ENCODE peak calls at places on chromosome X, in five cellular contexts. G, H, Q, T and J are unnamed samples. For H3K27me3, the result is how much of the 10 kb centered on the place peaks cover.

GRCh38 chrX:78650906-78651437 is 8.2 kb downstream of the RTL3 start:
- DNase-seq in H (no peak), Q (no peak), G (no peak), T (no peak), J (no peak)

GRCh38 chrX:103783971-103784370 is 7.3 kb downstream of the PLP1 start:
- DNase-seq in G (no peak), H (no peak), T (no peak), Q (peak), J (no peak)

GRCh38 chrX:40908857-40909475 is 173.6 kb upstream of the MED14 start:
- DNase-seq in H (no peak), T (no peak), Q (no peak), G (no peak), J (no peak)

GRCh38 chrX:31353095-31353494 is 281.3 kb upstream of the FTHL17 start:
- DNase-seq in Q (no peak), G (no peak), T (no peak), H (no peak), J (no peak)

GRCh38 chrX:72238721-72239475 is at the start of gene ERCC6L:
- DNase-seq in G (peak), H (peak), Q (peak), T (peak), J (peak)

GRCh38 chrX:16559206-16559619 is 90.7 kb upstream of the S100G start:
- DNase-seq in H (no peak), G (no peak), Q (no peak), T (no peak), J (no peak)

GRCh38 chrX:75784689-75785491 is at the start of gene MAGEE2:
- DNase-seq in H (no peak), Q (no peak), T (no peak), G (peak), J (no peak)

GRCh38 chrX:63764946-63765345 is 20.1 kb downstream of the ARHGEF9 start:
- DNase-seq in G (no peak), Q (no peak), T (no peak), H (no peak), J (no peak)

GRCh38 chrX:23386726-23387125 is 52.1 kb downstream of the PTCHD1 start:
- DNase-seq in Q (no peak), T (no peak), G (no peak), H (no peak), J (no peak)

GRCh38 chrX:19647159-19647558 is 131.9 kb upstream of the MAP3K15 start:
- DNase-seq in T (no peak), G (no peak), H (no peak), Q (no peak), J (no peak)

GRCh38 chrX:31314921-31315320 is 243.1 kb upstream of the FTHL17 start:
- DNase-seq in G (no peak), H (no peak), T (no peak), Q (no peak), J (no peak)

GRCh38 chrX:149124526-149125108 is 380.5 kb downstream of the IDS start:
- DNase-seq in G (no peak), H (no peak), T (no peak), Q (no peak), J (no peak)

GRCh38 chrX:13414006-13414647 is 94.3 kb upstream of the ATXN3L start:
- DNase-seq in T (no peak), G (no peak), Q (no peak), H (no peak), J (no peak)

GRCh38 chrX:81537723-81538122 is 335.8 kb downstream of the SH3BGRL start:
- DNase-seq in G (no peak), H (no peak), T (no peak), Q (no peak), J (no peak)

GRCh38 chrX:105313596-105313995 is 93.1 kb upstream of the TEX13A start:
- DNase-seq in H (no peak), G (no peak), T (no peak), Q (no peak), J (no peak)

GRCh38 chrX:119236599-119237525 is 777 bp downstream of the PGRMC1 start:
- DNase-seq in H (peak), G (peak), Q (peak), T (peak), J (peak)

GRCh38 chrX:39899876-39900787 is 197.6 kb downstream of the BCOR start:
- DNase-seq in H (no peak), T (no peak), G (no peak), Q (no peak), J (no peak)

DNA sequence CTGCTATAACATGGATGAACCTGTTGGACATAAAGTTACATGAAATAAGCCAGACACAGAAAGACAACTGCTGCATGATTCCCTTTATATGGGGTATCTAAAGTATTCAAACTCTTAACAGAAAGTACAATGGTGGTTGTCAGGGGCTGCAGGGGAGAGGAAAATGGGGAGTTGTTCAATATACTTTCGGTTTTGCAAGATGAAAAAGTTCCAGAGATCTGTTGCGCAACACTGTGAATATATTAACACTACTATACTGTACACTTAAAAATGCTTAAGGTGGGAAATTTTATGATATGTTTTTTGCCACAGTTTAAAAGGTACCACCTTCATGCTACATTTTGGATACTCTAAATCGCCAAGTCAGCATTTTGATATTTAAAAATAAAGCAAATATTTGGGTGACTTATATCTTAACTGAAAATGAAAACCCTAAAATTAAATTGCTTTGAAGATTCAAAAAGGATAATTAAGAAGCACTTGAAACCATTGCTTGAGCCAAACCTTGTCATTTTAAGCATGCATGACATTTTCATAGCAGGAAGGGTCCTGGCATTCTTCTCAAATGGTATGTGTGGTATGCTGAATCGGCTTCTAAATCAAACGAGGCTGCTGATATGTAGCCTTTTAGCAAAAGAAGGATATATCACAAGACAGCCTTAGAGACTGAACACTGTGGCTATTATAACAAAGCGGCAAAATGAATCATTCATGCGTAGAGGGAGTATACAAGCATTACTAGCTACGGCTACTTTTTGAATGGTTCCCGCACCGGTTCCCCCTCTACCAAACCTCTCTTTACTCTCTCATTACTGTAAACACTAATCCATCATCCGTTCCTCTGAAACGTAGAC is 607.1 kb upstream of the DIPK2B start:
- DNase-seq in H (no peak), G (no peak), Q (no peak), T (peak), J (no peak)
- H3K27ac ChIP-seq in H (no peak), G (peak), Q (peak), T (peak), J (peak)

GRCh38 chrX:153854702-153855101 is 24.4 kb upstream of the PDZD4 start:
- DNase-seq in H (no peak), T (no peak), Q (no peak), G (no peak), J (no peak)
- TF ChIP-seq CTCF in H (no peak), T (no peak), Q (no peak), G (no peak), J (no peak)

DNA sequence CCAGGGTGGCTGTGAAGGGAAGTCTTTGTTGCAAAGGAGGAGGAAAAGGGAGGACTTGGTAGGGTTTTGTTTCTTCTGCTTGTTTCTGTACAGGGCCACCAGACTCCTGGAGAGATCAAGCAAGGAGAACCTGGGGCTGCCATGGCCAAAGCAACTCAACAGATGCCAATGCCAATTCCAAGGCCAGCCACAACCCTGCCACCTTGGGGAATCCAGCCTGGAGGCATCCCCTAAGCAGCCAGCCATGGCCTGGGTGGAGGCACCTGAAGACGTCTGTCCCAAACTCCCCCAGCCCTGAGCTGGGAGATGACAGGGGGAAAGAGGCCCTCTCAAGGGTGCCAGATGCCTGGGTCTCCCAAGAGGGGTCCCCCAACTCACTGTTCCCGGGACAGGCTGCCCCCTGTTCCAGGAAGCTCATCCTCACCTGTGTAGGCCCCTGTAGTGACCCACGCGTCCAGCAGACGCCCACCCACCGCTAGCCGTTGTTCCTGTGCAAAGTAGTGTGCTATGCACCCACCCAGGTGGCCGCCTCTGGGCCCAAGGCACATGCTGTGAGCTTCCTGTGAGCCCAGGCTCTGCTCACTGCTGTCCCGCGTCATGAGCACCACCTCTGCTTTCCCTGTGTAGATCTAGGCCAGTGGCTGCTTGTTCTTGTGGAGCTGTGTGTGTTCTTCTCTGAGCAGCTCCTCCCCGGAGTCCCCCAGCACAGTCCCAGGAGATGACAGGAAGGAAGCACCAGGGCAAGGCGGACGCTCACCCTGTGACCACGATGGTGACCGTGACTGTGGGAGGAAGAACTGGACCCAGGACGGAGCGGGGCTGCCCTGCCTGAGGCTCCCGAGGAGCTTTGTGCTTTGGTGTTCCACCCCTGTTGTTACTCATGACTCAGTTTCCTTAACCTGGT is 3.2 kb downstream of the PNMA3 start:
- DNase-seq in Q (no peak), T (no peak), G (no peak), H (no peak), J (no peak)
- H3K27me3 ChIP-seq in Q (under half), T (under half), G (under half), H (under half), J (under half)

DNA sequence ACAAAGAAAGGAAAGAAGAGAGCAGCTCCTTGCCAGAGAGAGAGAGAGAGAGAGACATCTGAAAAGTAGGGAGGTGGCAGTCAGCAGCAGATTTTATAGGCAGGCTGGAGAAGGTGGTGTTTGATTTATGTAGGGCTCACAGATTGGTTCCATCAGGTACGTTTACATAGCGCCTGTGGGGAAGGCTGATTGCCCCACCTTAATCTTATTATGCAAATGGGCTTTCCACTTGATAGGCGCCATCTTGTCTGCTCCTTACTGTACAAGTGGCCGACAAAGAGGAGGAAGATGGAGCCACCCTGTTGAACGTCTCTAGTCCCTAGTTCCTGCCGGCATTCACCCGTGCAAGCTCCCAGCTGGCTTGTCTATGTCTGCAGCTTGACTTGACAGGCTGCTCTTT is 49.1 kb upstream of the DHRSX start:
- DNase-seq in H (no peak), G (no peak), T (no peak), Q (no peak), J (no peak)
- H3K27ac ChIP-seq in H (peak), G (no peak), T (no peak), Q (no peak), J (no peak)

GRCh38 chrX:153708415-153708814 is 15.8 kb downstream of the BCAP31 start:
- DNase-seq in T (peak), H (peak), G (peak), Q (peak), J (peak)
- TF ChIP-seq CTCF in T (peak), H (peak), G (no peak), Q (peak), J (no peak)

GRCh38 chrX:150913511-150913910 is 15.0 kb upstream of the CD99L2 start:
- DNase-seq in T (no peak), Q (no peak), G (no peak), H (no peak), J (no peak)

GRCh38 chrX:150919401-150919800 is 20.9 kb upstream of the CD99L2 start:
- DNase-seq in H (no peak), G (no peak), T (no peak), Q (no peak), J (no peak)
- H3K27me3 ChIP-seq in H (under half), G (under half), T (under half), Q (under half), J (under half)